ENCODE peak calls at places on chromosomes 7 and 10, in ten cellular contexts. Y, A, D, V, H, U, P, O, N and G are unnamed samples.

GRCh38 chr7:27434729-27435400 is 192.3 kb downstream of the EVX1 start:
- DNase-seq in P (no peak), H (peak; percentile 53), V (no peak), D (no peak), N (peak; percentile 8), Y (peak; percentile 14), O (peak; percentile 56), A (no peak), U (no peak), G (no peak)

GRCh38 chr10:11148638-11149037 is 131.0 kb downstream of the CELF2 start:
- DNase-seq in U (no peak), H (no peak), N (no peak), P (no peak), O (no peak), D (no peak), A (no peak), Y (no peak), V (no peak), G (no peak)

GRCh38 chr7:151460474-151460855 is 20.5 kb upstream of the CRYGN start:
- DNase-seq in U (no peak), V (peak; percentile 14), N (no peak), Y (no peak), H (no peak), P (no peak), D (no peak), O (no peak), A (no peak), G (no peak)

GRCh38 chr10:49521062-49521461 is 17.9 kb downstream of the ERCC6 start:
- DNase-seq in U (no peak), Y (no peak), V (no peak), D (no peak), H (no peak), A (no peak), O (no peak), N (no peak), P (no peak), G (no peak)

GRCh38 chr10:74640134-74640533 is 186.3 kb upstream of the KAT6B start:
- DNase-seq in H (peak; percentile 42), O (peak; percentile 2), P (no peak), A (no peak), D (no peak), N (peak; percentile 9), U (no peak), Y (peak; percentile 4), V (no peak), G (no peak)

GRCh38 chr7:81361769-81362168 is 408.1 kb downstream of the HGF start:
- DNase-seq in H (peak; percentile 16), Y (no peak), P (no peak), O (no peak), U (no peak), D (no peak), A (no peak), N (no peak), V (no peak), G (no peak)

GRCh38 chr10:86403183-86403797 is 36.7 kb upstream of the GRID1 start:
- DNase-seq in O (no peak), U (no peak), V (no peak), N (no peak), A (no peak), Y (no peak), H (no peak), D (no peak), P (no peak), G (no peak)

GRCh38 chr7:22194633-22195273 is 162.2 kb downstream of the RAPGEF5 start:
- DNase-seq in U (no peak), V (no peak), P (no peak), O (no peak), D (no peak), N (no peak), A (no peak), Y (no peak), H (no peak), G (no peak)

GRCh38 chr10:69861251-69862240 is 59.8 kb downstream of the COL13A1 start:
- DNase-seq in A (no peak), D (no peak), O (peak; percentile 66), P (peak; percentile 90), U (peak; percentile 47), Y (peak; percentile 67), V (no peak), H (peak; percentile 95), N (peak; percentile 73), G (peak; percentile 87)